ENCODE peak calls at places on chromosomes 6 and 20, in seven cellular contexts. J is activated T-cell treated with anti-CD3 and anti-CD28 coated beads, Interleukin-2, amount 50 U/mL, for 72 hours; X is activated CD8-positive, alpha-beta memory T cell treated with anti-CD3 and anti-CD28 coated beads for 1 hour; E is stimulated activated CD4-positive, alpha-beta T cell treated with anti-CD3 and anti-CD28 coated beads, Interleukin-15, amount 100 ng/mL, for 1 hour; T is naive thymus-derived CD4-positive, alpha-beta T cell; V is hepatic stellate cell; U is Right ventricle myocardium superior. I is an unnamed sample.

GRCh38 chr6:36120539-36120938 is 9.8 kb upstream of the MAPK13 start:
- DNase-seq in J (peak; percentile 78), X (peak; percentile 46), E (peak; percentile 50), T (peak; percentile 74), V (no peak), U (no peak), I (peak; percentile 75)

GRCh38 chr20:53786071-53786444 is 192.4 kb upstream of the ZNF217 start:
- DNase-seq in J (no peak), X (no peak), E (no peak), T (no peak), V (no peak), U (no peak), I (no peak)

GRCh38 chr6:168314948-168315347 is 4.6 kb downstream of the DACT2 start:
- DNase-seq in J (no peak), X (no peak), E (no peak), T (no peak), V (no peak), U (peak; percentile 57), I (no peak)

GRCh38 chr20:50224553-50225255 is 34.1 kb downstream of the CEBPB start:
- DNase-seq in J (no peak), X (no peak), E (no peak), T (no peak), V (peak; percentile 97), U (peak; percentile 72), I (no peak)

GRCh38 chr6:148497717-148498116 is 155.1 kb downstream of the SASH1 start:
- DNase-seq in J (no peak), X (no peak), E (no peak), T (no peak), V (no peak), U (no peak), I (no peak)

GRCh38 chr6:112232845-112233256 is 21.5 kb downstream of the LAMA4 start:
- DNase-seq in J (no peak), X (no peak), E (no peak), T (no peak), V (no peak), U (no peak), I (no peak)

GRCh38 chr6:91087864-91088263 is 501.0 kb upstream of the MAP3K7 start:
- DNase-seq in J (no peak), X (no peak), E (no peak), T (no peak), V (no peak), U (no peak), I (no peak)

GRCh38 chr6:17962436-17963031 is 24.9 kb downstream of the KIF13A start:
- DNase-seq in J (no peak), X (no peak), E (no peak), T (no peak), V (peak; percentile 96), U (peak; percentile 85), I (no peak)

GRCh38 chr6:65170273-65170672 is 536.8 kb downstream of the EYS start:
- DNase-seq in J (no peak), X (no peak), E (no peak), T (no peak), V (no peak), U (no peak), I (no peak)

GRCh38 chr6:126118934-126119333 is 132.6 kb downstream of the TRMT11 start:
- DNase-seq in J (no peak), X (no peak), E (no peak), T (no peak), V (no peak), U (no peak), I (no peak)

GRCh38 chr6:170596426-170596825 is 12.0 kb upstream of the PDCD2 start:
- DNase-seq in J (no peak), X (no peak), E (no peak), T (no peak), V (no peak), U (no peak), I (no peak)

GRCh38 chr6:87706187-87706966 is 4.3 kb upstream of the AKIRIN2 start:
- DNase-seq in J (no peak), X (no peak), E (no peak), T (no peak), V (peak; percentile 43), U (no peak), I (no peak)

GRCh38 chr6:111888928-111889696 is 15.9 kb upstream of the FYN start:
- DNase-seq in J (no peak), X (no peak), E (no peak), T (no peak), V (no peak), U (peak; percentile 49), I (no peak)

GRCh38 chr6:108115598-108116058 is 41.1 kb upstream of the OSTM1 start:
- DNase-seq in J (peak; percentile 45), X (no peak), E (no peak), T (no peak), V (peak; percentile 52), U (peak; percentile 43), I (no peak)

GRCh38 chr6:99330159-99330558 is 19.3 kb downstream of the FAXC start:
- DNase-seq in J (peak; percentile 73), X (peak; percentile 27), E (no peak), T (no peak), V (peak; percentile 68), U (no peak), I (peak; percentile 36)

GRCh38 chr6:7813704-7814103 is 87.8 kb downstream of the BMP6 start:
- DNase-seq in J (no peak), X (no peak), E (no peak), T (no peak), V (no peak), U (no peak), I (no peak)

GRCh38 chr20:34369265-34369664 is 6.2 kb downstream of the ITCH start:
- DNase-seq in J (peak; percentile 44), X (no peak), E (no peak), T (no peak), V (no peak), U (no peak), I (no peak)

GRCh38 chr20:380763-381580 is 412 bp downstream of the TRIB3 start:
- DNase-seq in J (peak; percentile 91), X (peak; percentile 37), E (peak; percentile 24), T (peak; percentile 36), V (peak; percentile 74), U (peak; percentile 74), I (peak; percentile 67)

GRCh38 chr20:62557425-62557824 is 81.6 kb upstream of the GATA5 start:
- DNase-seq in J (no peak), X (no peak), E (no peak), T (no peak), V (no peak), U (no peak), I (no peak)

GRCh38 chr6:90045535-90045934 is 151.3 kb downstream of the GJA10 start:
- DNase-seq in J (no peak), X (no peak), E (no peak), T (no peak), V (no peak), U (no peak), I (no peak)

GRCh38 chr20:52965819-52966218 is 6.3 kb upstream of the TSHZ2 start:
- DNase-seq in J (no peak), X (no peak), E (no peak), T (no peak), V (no peak), U (no peak), I (no peak)

GRCh38 chr20:50577175-50578018 is 67.2 kb downstream of the PTPN1 start:
- DNase-seq in J (no peak), X (no peak), E (no peak), T (no peak), V (no peak), U (peak; percentile 85), I (no peak)

GRCh38 chr6:108732101-108732870 is 115.9 kb upstream of the ARMC2 start:
- DNase-seq in J (no peak), X (no peak), E (no peak), T (no peak), V (peak; percentile 53), U (no peak), I (no peak)

GRCh38 chr20:59253779-59254319 is 46.6 kb upstream of the EDN3 start:
- DNase-seq in J (peak; percentile 15), X (no peak), E (no peak), T (peak; percentile 27), V (no peak), U (no peak), I (no peak)

GRCh38 chr6:4812068-4812467 is 35.9 kb downstream of the CDYL start:
- DNase-seq in J (no peak), X (no peak), E (no peak), T (no peak), V (no peak), U (no peak), I (no peak)